ENCODE peak calls at places on chromosomes 2 and 18, in five cellular contexts. J is NCI-H2081, K is H1, W is aorta, R is adipocyte. I is an unnamed sample.

GRCh38 chr2:26246818-26247217 is 2.1 kb downstream of the HADHB start:
- DNase-seq in J (no peak), R (no peak), W (no peak), K (no peak), I (no peak)

GRCh38 chr18:22451796-22452195 is 34.1 kb upstream of the CTAGE1 start:
- DNase-seq in R (no peak), J (no peak), K (peak; percentile 15), W (no peak), I (no peak)

GRCh38 chr2:64466696-64467462 is 12.9 kb downstream of the LGALSL start:
- DNase-seq in W (no peak), R (no peak), K (no peak), J (no peak), I (no peak)

GRCh38 chr2:113167115-113167932 is 6.4 kb upstream of the PSD4 start:
- DNase-seq in J (no peak), W (no peak), K (no peak), R (peak; percentile 9), I (no peak)

GRCh38 chr2:236120006-236120740 is 48.0 kb downstream of the GBX2 start:
- DNase-seq in W (peak; percentile 62), R (no peak), K (no peak), J (no peak), I (no peak)

GRCh38 chr2:96762529-96763253 is 2.0 kb downstream of the CNNM4 start:
- DNase-seq in W (no peak), J (peak; percentile 17), K (no peak), R (no peak), I (no peak)

GRCh38 chr2:96867756-96868554 is 1.9 kb downstream of the SEMA4C start:
- DNase-seq in J (peak; percentile 19), W (no peak), R (peak; percentile 56), K (no peak), I (no peak)

GRCh38 chr18:23872701-23873550 is 141.6 kb upstream of the TTC39C start:
- DNase-seq in W (no peak), J (no peak), R (no peak), K (no peak), I (no peak)

GRCh38 chr2:135916232-135916631 is 40.0 kb upstream of the MCM6 start:
- DNase-seq in K (no peak), R (peak; percentile 58), W (no peak), J (peak; percentile 47), I (no peak)

GRCh38 chr18:57438669-57439616 is 3.8 kb downstream of the ONECUT2 start:
- DNase-seq in W (no peak), K (no peak), R (no peak), J (peak; percentile 40), I (no peak)

GRCh38 chr2:64145760-64146159 is 1.5 kb upstream of the PELI1 start:
- DNase-seq in J (no peak), K (no peak), R (no peak), W (no peak), I (no peak)

GRCh38 chr18:39302481-39302880 is 1736.9 kb upstream of the CELF4 start:
- DNase-seq in W (no peak), J (no peak), R (no peak), K (no peak), I (no peak)

GRCh38 chr18:8770655-8771054 is 65.3 kb downstream of the MTCL1 start:
- DNase-seq in R (no peak), K (no peak), W (no peak), J (no peak), I (no peak)

GRCh38 chr2:241063093-241063551 is 39.0 kb downstream of the MTERF4 start:
- DNase-seq in R (no peak), W (no peak), J (no peak), K (no peak), I (no peak)

GRCh38 chr18:27713727-27714080 is 463.2 kb downstream of the CDH2 start:
- DNase-seq in J (peak; percentile 10), K (no peak), R (peak; percentile 91), W (no peak), I (no peak)

GRCh38 chr2:39667142-39667880 is 1.6 kb downstream of the TMEM178A start:
- DNase-seq in J (no peak), K (no peak), R (no peak), W (no peak), I (no peak)

GRCh38 chr2:118593257-118593656 is 254.2 kb downstream of the EN1 start:
- DNase-seq in J (no peak), K (no peak), R (no peak), W (no peak), I (no peak)

GRCh38 chr2:173238385-173238784 is 116.3 kb upstream of the CDCA7 start:
- DNase-seq in W (no peak), J (peak; percentile 69), K (no peak), R (no peak), I (no peak)

GRCh38 chr18:74294526-74294925 is 2.8 kb upstream of the CYB5A start:
- DNase-seq in R (no peak), J (no peak), K (no peak), W (no peak), I (no peak)

GRCh38 chr18:79960921-79961526 is 3.4 kb upstream of the HSBP1L1 start:
- DNase-seq in K (no peak), R (no peak), J (no peak), W (no peak), I (no peak)

GRCh38 chr2:203669820-203670219 is 36.6 kb upstream of the CD28 start:
- DNase-seq in R (no peak), W (no peak), K (no peak), J (no peak), I (no peak)

GRCh38 chr2:19348692-19349091 is 9.7 kb downstream of the OSR1 start:
- DNase-seq in K (no peak), J (no peak), W (no peak), R (no peak), I (no peak)

GRCh38 chr2:121626777-121627524 is 22.3 kb downstream of the CLASP1 start:
- DNase-seq in J (no peak), R (peak; percentile 80), K (no peak), W (no peak), I (no peak)

GRCh38 chr2:242088471-242089212 is 219.1 kb downstream of the RTP5 start:
- DNase-seq in J (peak; percentile 94), W (peak; percentile 97), R (peak; percentile 95), K (peak; percentile 46), I (peak; percentile 92)

GRCh38 chr2:128835342-128835855 is 516.7 kb upstream of the HS6ST1 start:
- DNase-seq in K (no peak), J (no peak), R (no peak), W (no peak), I (no peak)